ENCODE peak calls at places on chromosomes 6 and 20, in seven cellular contexts. E is right lobe of liver, Z is lung, N is ovary, J is IMR-90, M is breast epithelium, K is heart left ventricle. W is an unnamed sample.

GRCh38 chr6:30614843-30615218 is 2.2 kb downstream of the PPP1R10 start:
- DNase-seq in J (peak; percentile 98), K (peak; percentile 91), Z (peak; percentile 91), M (peak; percentile 82), N (peak; percentile 92), E (peak; percentile 77), W (peak; percentile 96)

GRCh38 chr6:68680244-68680643 is 45.2 kb downstream of the ADGRB3 start:
- DNase-seq in K (no peak), N (no peak), M (no peak), E (no peak), Z (no peak), J (no peak), W (no peak)

GRCh38 chr20:38222923-38223742 is 37.4 kb downstream of the KIAA1755 start:
- DNase-seq in N (no peak), M (no peak), K (peak; percentile 26), J (no peak), E (no peak), Z (no peak), W (no peak)

GRCh38 chr6:25788305-25788922 is 33.9 kb downstream of the SLC17A4 start:
- DNase-seq in K (peak; percentile 26), N (peak; percentile 18), E (peak; percentile 59), M (no peak), Z (peak; percentile 47), J (peak; percentile 51), W (peak; percentile 13)

GRCh38 chr6:27531772-27532459 is 59.0 kb upstream of the ZNF184 start:
- DNase-seq in M (no peak), E (no peak), Z (no peak), N (no peak), K (no peak), J (no peak), W (no peak)

GRCh38 chr20:62804632-62805364 is at the start of gene OGFR:
- DNase-seq in K (peak; percentile 65), E (peak; percentile 82), Z (peak; percentile 53), N (peak; percentile 74), M (no peak), J (peak; percentile 38), W (no peak)

GRCh38 chr6:112086744-112087135 is 542 bp downstream of the TUBE1 start:
- DNase-seq in Z (no peak), E (no peak), N (no peak), M (no peak), J (peak; percentile 64), K (no peak), W (no peak)

GRCh38 chr20:57660510-57661199 is 40.4 kb upstream of the ZBP1 start:
- DNase-seq in M (peak; percentile 27), Z (no peak), J (no peak), K (peak; percentile 24), N (peak; percentile 12), E (peak; percentile 15), W (no peak)

GRCh38 chr20:4071177-4071723 is 55.9 kb upstream of the RNF24 start:
- DNase-seq in E (no peak), N (no peak), Z (no peak), J (no peak), M (no peak), K (no peak), W (no peak)

GRCh38 chr6:97023982-97024381 is 99.5 kb downstream of the KLHL32 start:
- DNase-seq in J (no peak), Z (no peak), N (no peak), M (no peak), K (no peak), E (no peak), W (no peak)

GRCh38 chr6:153401751-153402150 is 270.7 kb upstream of the RGS17 start:
- DNase-seq in E (no peak), N (no peak), M (no peak), K (no peak), J (no peak), Z (no peak), W (no peak)

GRCh38 chr20:60255426-60255825 is 297.2 kb downstream of the CDH26 start:
- DNase-seq in E (no peak), M (no peak), K (no peak), N (no peak), Z (no peak), J (no peak), W (no peak)

DNA sequence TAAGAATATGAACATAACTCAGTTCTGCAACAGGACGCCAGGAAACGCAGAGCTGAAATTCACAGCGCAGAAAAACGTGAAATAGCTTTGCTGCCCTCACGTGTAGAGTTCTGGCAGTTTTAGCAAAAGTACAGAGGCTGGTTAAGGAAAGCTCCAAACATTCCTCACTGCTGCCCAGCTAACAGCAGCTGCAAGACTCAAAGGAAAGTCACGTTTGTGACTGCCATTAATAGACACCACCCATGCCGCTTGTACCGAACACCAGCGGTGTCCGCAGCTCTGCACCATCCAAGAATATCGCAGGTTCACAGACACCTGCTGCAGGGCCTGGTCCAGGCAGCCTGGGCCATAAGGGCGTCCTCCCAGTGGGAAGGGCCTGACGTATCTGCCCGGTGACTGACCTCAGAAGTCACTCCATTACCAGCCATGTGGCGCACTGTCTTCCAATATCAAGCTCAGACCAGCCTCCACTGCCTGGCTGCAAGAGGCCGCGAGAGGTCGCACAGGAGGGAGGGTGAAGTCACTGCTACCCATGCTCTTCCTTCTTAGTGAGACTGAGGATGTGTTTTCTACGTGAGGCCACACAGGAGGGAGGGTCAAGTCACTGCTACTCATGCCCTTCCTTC is 61.4 kb downstream of the WDR27 start:
- DNase-seq in M (no peak), J (peak; percentile 17), E (no peak), K (no peak), N (no peak), Z (no peak), W (no peak)
- TF ChIP-seq CTCF in M (no peak), J (peak; percentile 27), E (no peak), K (no peak), N (no peak), Z (no peak), W (peak; percentile 55)

GRCh38 chr20:63831696-63832686 is 927 bp upstream of the ZBTB46 start:
- DNase-seq in E (no peak), J (no peak), K (peak; percentile 80), Z (no peak), M (no peak), N (peak; percentile 70), W (no peak)
- H3K4me3 ChIP-seq in E (peak overlapping the region; percentile 35), J (peak overlapping the region; percentile 59), K (peak overlapping the region; percentile 99), Z (peak overlapping the region; percentile 48), M (peak overlapping the region; percentile 98), N (peak overlapping the region; percentile 64), W (peak overlapping the region; percentile 54)

GRCh38 chr6:2961971-2962370 is 9.4 kb downstream of the SERPINB6 start:
- DNase-seq in J (no peak), M (no peak), K (no peak), E (no peak), N (no peak), Z (peak; percentile 71), W (no peak)
- H3K27ac ChIP-seq in J (no peak overlapping the region), M (peak overlapping the region; percentile 74), K (peak overlapping the region; percentile 21), E (no peak overlapping the region), N (no peak overlapping the region), Z (no peak overlapping the region), W (peak overlapping the region; percentile 40)

GRCh38 chr6:33820243-33820642 is 16.4 kb upstream of the MLN start:
- DNase-seq in N (no peak), E (no peak), K (no peak), Z (no peak), J (no peak), M (no peak), W (no peak)

GRCh38 chr6:33823806-33824205 is 20.0 kb upstream of the MLN start:
- DNase-seq in J (no peak), E (no peak), Z (no peak), N (no peak), M (no peak), K (no peak), W (no peak)

GRCh38 chr6:33820784-33821183 is 17.0 kb upstream of the MLN start:
- DNase-seq in Z (no peak), M (no peak), K (no peak), E (no peak), N (no peak), J (no peak), W (no peak)

GRCh38 chr6:33824461-33825154 is 20.8 kb upstream of the MLN start:
- DNase-seq in E (no peak), K (no peak), Z (peak; percentile 59), J (peak; percentile 21), M (no peak), N (no peak), W (no peak)

GRCh38 chr6:33822575-33823395 is 19.0 kb upstream of the MLN start:
- DNase-seq in Z (no peak), K (no peak), N (no peak), M (no peak), J (no peak), E (no peak), W (no peak)
- TF ChIP-seq CTCF in Z (no peak), K (no peak), N (no peak), M (no peak), J (peak; percentile 27), E (no peak), W (peak; percentile 36)

GRCh38 chr6:161269310-161269709 is 4.6 kb downstream of the AGPAT4 start:
- DNase-seq in E (no peak), J (no peak), N (no peak), K (no peak), Z (no peak), M (no peak), W (no peak)

GRCh38 chr6:161273356-161273751 is 507 bp downstream of the AGPAT4 start:
- DNase-seq in E (no peak), N (peak; percentile 42), Z (no peak), K (no peak), M (no peak), J (peak; percentile 48), W (no peak)

GRCh38 chr6:161273752-161274487 is at the start of gene AGPAT4:
- DNase-seq in N (peak; percentile 76), J (peak; percentile 98), K (peak; percentile 46), M (no peak), E (no peak), Z (peak; percentile 70), W (peak; percentile 95)

GRCh38 chr6:161272600-161273355 is 1.1 kb downstream of the AGPAT4 start:
- DNase-seq in J (peak; percentile 59), K (no peak), N (peak; percentile 42), M (no peak), E (no peak), Z (no peak), W (no peak)

DNA sequence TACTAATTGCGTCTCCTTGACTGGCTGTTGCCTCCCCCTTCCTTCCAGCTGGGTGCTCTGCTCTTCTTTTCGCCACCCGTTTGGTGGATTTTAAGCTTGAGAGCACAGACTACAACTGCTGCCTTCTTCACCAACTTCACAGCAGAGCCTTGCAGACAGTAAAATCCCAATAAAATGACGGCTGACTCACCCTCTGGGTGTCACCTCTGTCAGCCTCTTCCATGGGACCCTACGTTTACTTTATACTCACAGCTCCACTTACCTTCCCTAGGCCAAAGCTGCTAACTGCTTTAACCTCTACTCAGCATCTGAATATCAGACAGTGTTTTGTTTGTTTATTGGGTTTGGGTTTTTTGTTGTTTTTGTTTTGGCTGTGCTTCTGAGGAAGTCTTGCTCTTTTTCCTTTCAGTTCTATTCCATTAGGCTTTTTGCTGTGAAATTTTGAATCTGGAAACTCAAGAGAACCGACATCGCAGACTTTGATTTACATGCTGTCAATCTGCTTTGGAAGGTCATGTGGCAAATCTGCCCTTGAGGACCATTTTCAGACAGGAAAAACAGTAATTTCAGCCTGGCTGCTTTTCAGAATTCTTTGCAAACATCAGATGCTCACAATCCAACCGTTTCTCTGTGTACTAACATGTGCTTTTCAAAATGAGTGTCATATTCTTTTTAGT is 2.4 kb downstream of the AGPAT4 start:
- DNase-seq in N (no peak), M (no peak), K (no peak), J (no peak), Z (no peak), E (no peak), W (no peak)
- H3K4me3 ChIP-seq in N (no peak overlapping the region), M (no peak overlapping the region), K (no peak overlapping the region), J (no peak overlapping the region), Z (no peak overlapping the region), E (no peak overlapping the region), W (no peak overlapping the region)

W was measured in AG04450.